ENCODE peak calls at places on chromosomes 1 and 21, in six cellular contexts. G, C, M, A, N and E are unnamed samples.

GRCh38 chr1:236139495-236139894 is 2.8 kb upstream of the GPR137B start:
- DNase-seq in G (no peak), N (no peak), M (no peak), C (no peak), A (no peak), E (no peak)

GRCh38 chr1:95627244-95627643 is 393.2 kb downstream of the RWDD3 start:
- DNase-seq in N (no peak), G (no peak), C (no peak), M (no peak), A (no peak), E (no peak)

GRCh38 chr1:85343612-85344255 is 67.3 kb upstream of the BCL10 start:
- DNase-seq in C (no peak), A (peak), M (no peak), G (no peak), N (no peak), E (no peak)

GRCh38 chr1:222904451-222904850 is 89.6 kb downstream of the DISP1 start:
- DNase-seq in C (no peak), A (no peak), G (no peak), M (no peak), N (no peak), E (no peak)

GRCh38 chr1:115782571-115783281 is 14.2 kb upstream of the CASQ2 start:
- DNase-seq in N (peak), A (peak), C (no peak), M (no peak), G (no peak), E (peak)

GRCh38 chr1:112054504-112054903 is 65.0 kb upstream of the KCND3 start:
- DNase-seq in C (no peak), M (no peak), G (no peak), N (no peak), A (no peak), E (no peak)

GRCh38 chr1:1426961-1427934 is 6.2 kb upstream of the ANKRD65 start:
- DNase-seq in C (no peak), N (no peak), M (peak), G (peak), A (no peak), E (no peak)

GRCh38 chr1:207868252-207868768 is 42.6 kb downstream of the CD34 start:
- DNase-seq in G (no peak), M (no peak), N (no peak), A (no peak), C (peak), E (peak)

GRCh38 chr1:150596095-150596892 is 16.9 kb upstream of the MCL1 start:
- DNase-seq in M (no peak), C (no peak), G (no peak), A (peak), N (no peak), E (peak)

GRCh38 chr1:93659805-93660479 is 21.7 kb downstream of the BCAR3 start:
- DNase-seq in N (no peak), M (no peak), A (peak), G (no peak), C (no peak), E (peak)

GRCh38 chr1:213387380-213388015 is 336.5 kb downstream of the RPS6KC1 start:
- DNase-seq in C (no peak), A (no peak), G (no peak), M (no peak), N (no peak), E (no peak)

GRCh38 chr1:196593955-196594354 is 14.3 kb downstream of the KCNT2 start:
- DNase-seq in G (no peak), N (no peak), M (no peak), A (no peak), C (no peak), E (no peak)

GRCh38 chr1:35558374-35559316 is 1.0 kb downstream of the NCDN start:
- DNase-seq in A (no peak), M (no peak), N (no peak), C (no peak), G (no peak), E (no peak)

GRCh38 chr21:16193758-16194606 is 464.2 kb downstream of the USP25 start:
- DNase-seq in N (peak), A (peak), C (no peak), G (peak), M (peak), E (peak)

GRCh38 chr1:30912203-30912602 is 3.6 kb upstream of the SDC3 start:
- DNase-seq in A (no peak), N (no peak), M (peak), G (no peak), C (no peak), E (no peak)

GRCh38 chr1:202182040-202182877 is 11.3 kb upstream of the LGR6 start:
- DNase-seq in M (no peak), N (no peak), G (no peak), A (no peak), C (no peak), E (no peak)

GRCh38 chr1:157193702-157194391 is 55.7 kb upstream of the ETV3 start:
- DNase-seq in A (peak), G (peak), N (peak), M (peak), C (peak), E (peak)

GRCh38 chr1:56068210-56068609 is 511.2 kb downstream of the PLPP3 start:
- DNase-seq in A (no peak), G (no peak), M (no peak), N (no peak), C (no peak), E (no peak)

GRCh38 chr1:171850951-171851350 is 9.7 kb downstream of the DNM3 start:
- DNase-seq in N (no peak), M (no peak), G (no peak), A (no peak), C (no peak), E (no peak)

GRCh38 chr1:228646717-228647522 is 88.4 kb upstream of the RHOU start:
- DNase-seq in M (peak), N (peak), C (peak), G (peak), A (peak), E (peak)

GRCh38 chr1:42692461-42692860 is 10.2 kb downstream of the YBX1 start:
- DNase-seq in N (peak), A (no peak), M (no peak), C (no peak), G (no peak), E (no peak)
- H3K14ac ChIP-seq in N (no peak), A (no peak), M (no peak), C (no peak), G (no peak), E (no peak)

GRCh38 chr1:147756336-147756735 is 4.1 kb downstream of the GJA5 start:
- DNase-seq in C (no peak), M (no peak), N (no peak), G (no peak), A (no peak), E (no peak)
- H2BK5ac ChIP-seq in C (no peak), M (no peak), N (no peak), G (no peak), A (no peak), E (no peak)

GRCh38 chr1:66248746-66249145 is 285.2 kb upstream of the SGIP1 start:
- DNase-seq in C (no peak), A (no peak), G (no peak), N (peak), M (no peak), E (peak)
- H4K91ac ChIP-seq in C (no peak), A (no peak), G (no peak), N (peak), M (no peak), E (no peak)

GRCh38 chr1:21629971-21630370 is 39.2 kb downstream of the RAP1GAP start:
- DNase-seq in C (no peak), N (no peak), A (no peak), G (no peak), M (no peak), E (no peak)
- H3K14ac ChIP-seq in C (no peak), N (no peak), A (no peak), G (no peak), M (no peak), E (no peak)

GRCh38 chr1:11273595-11274234 is 717 bp downstream of the UBIAD1 start:
- DNase-seq in A (no peak), N (no peak), M (peak), G (no peak), C (no peak), E (no peak)
- H2BK5ac ChIP-seq in A (peak), N (no peak), M (no peak), G (peak), C (peak), E (no peak)

GRCh38 chr1:198001776-198002408 is 84.7 kb downstream of the LHX9 start:
- DNase-seq in A (peak), C (no peak), N (no peak), M (no peak), G (no peak), E (peak)

GRCh38 chr1:198007687-198008627 is 90.8 kb downstream of the LHX9 start:
- DNase-seq in G (no peak), A (peak), M (no peak), N (no peak), C (no peak), E (peak)

GRCh38 chr1:198003468-198003867 is 86.3 kb downstream of the LHX9 start:
- DNase-seq in C (no peak), N (no peak), A (no peak), G (no peak), M (no peak), E (no peak)

GRCh38 chr1:198007011-198007410 is 89.8 kb downstream of the LHX9 start:
- DNase-seq in N (no peak), A (no peak), C (no peak), G (no peak), M (no peak), E (no peak)
- H4K91ac ChIP-seq in N (no peak), A (no peak), C (no peak), G (no peak), M (no peak), E (no peak)

DNA sequence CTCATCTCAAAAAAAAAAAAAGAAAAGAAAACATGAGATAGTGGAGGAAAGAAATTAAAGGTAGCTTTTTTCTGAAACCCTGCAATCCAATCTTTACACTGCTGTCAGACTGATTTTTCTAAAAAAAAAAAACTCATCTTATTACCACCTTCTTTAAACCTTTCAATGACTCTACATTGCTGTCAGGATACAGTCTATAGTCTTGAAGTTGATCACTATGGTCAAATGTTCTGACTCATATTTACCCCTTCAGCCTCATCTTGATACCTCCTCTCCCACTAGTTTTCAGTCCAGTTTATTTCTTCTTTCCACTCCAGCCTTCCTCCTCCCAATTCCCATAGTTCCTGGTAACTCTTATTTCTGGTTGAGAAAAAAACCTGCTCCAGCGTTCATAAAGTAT is 17.7 kb upstream of the NFIA start:
- DNase-seq in A (no peak), M (no peak), G (no peak), N (no peak), C (no peak), E (no peak)
- H3K14ac ChIP-seq in A (no peak), M (no peak), G (no peak), N (no peak), C (no peak), E (no peak)

DNA sequence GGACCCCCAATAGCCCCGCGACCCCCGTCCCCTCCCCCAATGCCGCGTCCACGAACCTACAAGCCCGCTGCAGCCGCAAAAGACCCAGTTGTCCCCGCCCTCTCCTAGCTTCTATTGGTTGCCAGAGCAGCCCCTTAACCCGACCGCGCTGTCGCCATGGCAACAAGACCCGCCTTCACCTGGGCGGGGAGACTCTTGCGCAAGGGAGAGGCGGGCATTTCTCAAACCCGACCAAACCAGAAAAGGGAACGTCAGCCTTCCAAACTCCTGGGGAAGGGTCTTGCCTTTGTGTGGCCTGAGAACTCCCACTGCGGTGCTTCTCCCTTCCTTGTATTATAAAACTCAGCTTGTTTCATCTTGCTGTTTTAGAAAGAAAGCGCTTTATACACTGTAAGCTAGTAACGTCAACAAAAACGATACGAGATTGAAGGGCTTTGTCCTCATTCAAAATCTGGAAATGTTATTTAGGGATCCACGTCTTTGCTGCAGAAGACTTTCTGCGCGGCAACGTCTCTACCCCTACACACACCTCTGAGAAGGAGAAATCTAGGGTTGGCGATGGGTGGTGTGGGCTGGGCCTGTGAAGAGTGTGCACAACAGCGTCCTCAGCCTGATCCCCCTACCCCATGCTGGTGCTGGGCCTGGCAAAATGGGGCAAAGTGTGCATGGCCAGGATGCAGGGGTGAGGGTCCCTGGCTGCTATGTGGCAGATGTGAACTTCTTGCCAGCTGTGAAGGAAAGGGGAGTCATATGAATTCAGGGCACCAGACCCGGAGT is at the start of gene TMEM9:
- DNase-seq in C (peak), G (peak), A (peak), N (peak), M (peak), E (peak)
- H2BK5ac ChIP-seq in C (peak), G (peak), A (peak), N (peak), M (no peak), E (no peak)

GRCh38 chr21:44414291-44415072 is 40.8 kb upstream of the LRRC3 start:
- DNase-seq in G (no peak), M (peak), A (no peak), N (no peak), C (no peak), E (no peak)
- H4K91ac ChIP-seq in G (no peak), M (no peak), A (no peak), N (no peak), C (no peak), E (no peak)